ENCODE peak calls at places on chromosomes 6 and 20, in nine cellular contexts. Z is SK-N-DZ, P is smooth muscle cell of the brain vasculature, O is NCI-H187, X is neural progenitor cell, L is naive B cell, D is EH, U is mesothelial cell of epicardium, T is SJSA1. G is an unnamed sample.

GRCh38 chr6:2257358-2257757 is 12.0 kb upstream of the GMDS start:
- DNase-seq in Z (no peak), P (no peak), O (no peak), X (no peak), L (no peak), D (no peak), U (no peak), T (no peak), G (no peak)

GRCh38 chr6:31402324-31403282 is 792 bp upstream of the MICA start:
- DNase-seq in Z (no peak), P (no peak), O (no peak), X (no peak), L (peak; percentile 58), D (peak; percentile 33), U (no peak), T (no peak), G (no peak)

GRCh38 chr6:152942319-152942869 is 40.4 kb downstream of the FBXO5 start:
- DNase-seq in Z (no peak), P (no peak), O (no peak), X (no peak), L (no peak), D (no peak), U (no peak), T (no peak), G (no peak)

GRCh38 chr20:3766832-3767433 is 620 bp downstream of the ADISSP start:
- DNase-seq in Z (no peak), P (no peak), O (no peak), X (peak; percentile 59), L (no peak), D (peak; percentile 25), U (no peak), T (no peak), G (no peak)

GRCh38 chr6:127811939-127812338 is 88.9 kb downstream of the THEMIS start:
- DNase-seq in Z (peak; percentile 2), P (no peak), O (no peak), X (no peak), L (no peak), D (no peak), U (no peak), T (no peak), G (no peak)

GRCh38 chr20:43536041-43536816 is 22.6 kb upstream of the SGK2 start:
- DNase-seq in Z (no peak), P (no peak), O (no peak), X (no peak), L (no peak), D (no peak), U (no peak), T (no peak), G (no peak)

GRCh38 chr6:118263929-118264486 is 284.1 kb upstream of the PLN start:
- DNase-seq in Z (peak; percentile 50), P (peak; percentile 13), O (no peak), X (peak; percentile 44), L (no peak), D (no peak), U (peak; percentile 50), T (no peak), G (no peak)

GRCh38 chr6:158529629-158530028 is 30.3 kb upstream of the TMEM181 start:
- DNase-seq in Z (no peak), P (no peak), O (no peak), X (no peak), L (no peak), D (no peak), U (no peak), T (peak; percentile 38), G (no peak)

GRCh38 chr6:156056085-156056484 is 600.4 kb upstream of the NOX3 start:
- DNase-seq in Z (no peak), P (no peak), O (no peak), X (no peak), L (no peak), D (no peak), U (no peak), T (no peak), G (no peak)

GRCh38 chr6:8743146-8743745 is 307.9 kb upstream of the SLC35B3 start:
- DNase-seq in Z (no peak), P (no peak), O (no peak), X (no peak), L (no peak), D (no peak), U (no peak), T (no peak), G (no peak)

GRCh38 chr6:25052181-25052580 is 116.4 kb upstream of the RIPOR2 start:
- DNase-seq in Z (no peak), P (no peak), O (no peak), X (no peak), L (no peak), D (peak; percentile 32), U (no peak), T (no peak), G (no peak)

GRCh38 chr20:198225-198624 is 8.7 kb upstream of the DEFB128 start:
- DNase-seq in Z (no peak), P (no peak), O (no peak), X (no peak), L (no peak), D (no peak), U (no peak), T (no peak), G (no peak)

GRCh38 chr20:6381887-6382286 is 259.1 kb upstream of the FERMT1 start:
- DNase-seq in Z (no peak), P (no peak), O (no peak), X (peak; percentile 75), L (no peak), D (peak; percentile 1), U (no peak), T (no peak), G (no peak)

GRCh38 chr20:13822459-13822858 is 37.6 kb downstream of the NDUFAF5 start:
- DNase-seq in Z (no peak), P (no peak), O (no peak), X (peak; percentile 26), L (no peak), D (peak; percentile 27), U (no peak), T (no peak), G (no peak)

GRCh38 chr20:17845701-17846475 is 122.7 kb downstream of the SNX5 start:
- DNase-seq in Z (no peak), P (no peak), O (no peak), X (no peak), L (no peak), D (peak; percentile 52), U (no peak), T (no peak), G (peak; percentile 27)

GRCh38 chr6:47292944-47293343 is 16.8 kb downstream of the TNFRSF21 start:
- DNase-seq in Z (no peak), P (no peak), O (no peak), X (no peak), L (no peak), D (peak; percentile 42), U (no peak), T (no peak), G (no peak)

GRCh38 chr6:127457444-127458064 is 1.6 kb downstream of the KIAA0408 start:
- DNase-seq in Z (no peak), P (no peak), O (no peak), X (no peak), L (no peak), D (peak; percentile 64), U (no peak), T (no peak), G (peak; percentile 56)

GRCh38 chr20:53767206-53767924 is 173.7 kb upstream of the ZNF217 start:
- DNase-seq in Z (no peak), P (no peak), O (no peak), X (no peak), L (no peak), D (no peak), U (no peak), T (no peak), G (no peak)

GRCh38 chr6:79632580-79632979 is 1.5 kb downstream of the SH3BGRL2 start:
- DNase-seq in Z (no peak), P (no peak), O (no peak), X (no peak), L (no peak), D (no peak), U (no peak), T (no peak), G (no peak)

GRCh38 chr20:33866398-33867079 is 55.4 kb downstream of the CHMP4B start:
- DNase-seq in Z (no peak), P (no peak), O (no peak), X (no peak), L (no peak), D (peak; percentile 43), U (no peak), T (no peak), G (no peak)

GRCh38 chr6:122568350-122568749 is 41.9 kb upstream of the PKIB start:
- DNase-seq in Z (no peak), P (no peak), O (no peak), X (no peak), L (no peak), D (no peak), U (no peak), T (no peak), G (no peak)

GRCh38 chr20:25024171-25024570 is 31.6 kb upstream of the APMAP start:
- DNase-seq in Z (no peak), P (no peak), O (no peak), X (no peak), L (no peak), D (no peak), U (no peak), T (peak; percentile 30), G (peak; percentile 30)

GRCh38 chr6:150631982-150632642 is 32.4 kb downstream of the PLEKHG1 start:
- DNase-seq in Z (no peak), P (no peak), O (no peak), X (no peak), L (no peak), D (no peak), U (no peak), T (no peak), G (no peak)

GRCh38 chr6:136230219-136230980 is 19.7 kb downstream of the MTFR2 start:
- DNase-seq in Z (no peak), P (no peak), O (no peak), X (no peak), L (no peak), D (no peak), U (no peak), T (no peak), G (no peak)

GRCh38 chr6:53922571-53922981 is 127.8 kb downstream of the LRRC1 start:
- DNase-seq in Z (no peak), P (peak; percentile 33), O (no peak), X (peak; percentile 5), L (no peak), D (peak; percentile 35), U (no peak), T (peak; percentile 87), G (no peak)

GRCh38 chr6:138844203-138844602 is 48.3 kb downstream of the ECT2L start:
- DNase-seq in Z (no peak), P (peak; percentile 46), O (no peak), X (peak; percentile 70), L (no peak), D (peak; percentile 22), U (no peak), T (no peak), G (no peak)

GRCh38 chr6:14921170-14921569 is 324.7 kb upstream of the JARID2 start:
- DNase-seq in Z (no peak), P (no peak), O (no peak), X (peak; percentile 76), L (no peak), D (no peak), U (no peak), T (no peak), G (peak; percentile 86)

GRCh38 chr6:157804448-157805327 is 18.4 kb upstream of the SNX9 start:
- DNase-seq in Z (no peak), P (no peak), O (no peak), X (no peak), L (no peak), D (peak; percentile 51), U (no peak), T (no peak), G (no peak)

GRCh38 chr6:44942201-44942600 is 385.9 kb upstream of the RUNX2 start:
- DNase-seq in Z (no peak), P (no peak), O (no peak), X (no peak), L (no peak), D (peak; percentile 52), U (no peak), T (no peak), G (no peak)

GRCh38 chr6:75842732-75843131 is 93.7 kb downstream of the MYO6 start:
- DNase-seq in Z (no peak), P (no peak), O (no peak), X (no peak), L (no peak), D (no peak), U (no peak), T (no peak), G (no peak)

GRCh38 chr20:63830821-63831593 is at the start of gene ZBTB46:
- DNase-seq in Z (no peak), P (no peak), O (peak; percentile 18), X (peak; percentile 87), L (no peak), D (peak; percentile 48), U (no peak), T (no peak), G (no peak)

G was measured in CD14-positive monocyte.